ENCODE peak calls at places on chromosome 4, in four cellular contexts. Q is T-helper 1 cell; M is hippocampal formation; O is activated T-cell treated with anti-CD3 and anti-CD28 coated beads, Interleukin-2, amount 50 U/mL, for 24 hours. R is an unnamed sample.

GRCh38 chr4:142497606-142498005 is 348.5 kb downstream of the INPP4B start:
- DNase-seq in Q (no peak), M (no peak), O (no peak), R (no peak)

GRCh38 chr4:74934016-74934821 is 1.3 kb downstream of the PARM1 start:
- DNase-seq in M (peak), Q (no peak), O (no peak), R (peak)

GRCh38 chr4:107734120-107734519 is 14.1 kb upstream of the PAPSS1 start:
- DNase-seq in O (no peak), M (no peak), Q (no peak), R (no peak)

GRCh38 chr4:69749771-69750170 is 10.6 kb downstream of the SULT1B1 start:
- DNase-seq in M (no peak), O (no peak), Q (no peak), R (no peak)

GRCh38 chr4:119130365-119131065 is 5.1 kb upstream of the MYOZ2 start:
- DNase-seq in O (no peak), M (no peak), Q (no peak), R (no peak)

GRCh38 chr4:41935652-41936021 is 408 bp downstream of the TMEM33 start:
- DNase-seq in O (no peak), M (no peak), Q (no peak), R (no peak)

GRCh38 chr4:132540797-132541196 is 608.3 kb upstream of the PCDH10 start:
- DNase-seq in Q (no peak), O (no peak), M (no peak), R (no peak)

GRCh38 chr4:77104405-77105292 is 28.9 kb upstream of the CCNI start:
- DNase-seq in Q (no peak), M (no peak), O (no peak), R (peak)

GRCh38 chr4:95379633-95380032 is 169.1 kb downstream of the UNC5C start:
- DNase-seq in Q (no peak), O (no peak), M (no peak), R (no peak)

GRCh38 chr4:76615999-76616398 is 181.0 kb downstream of the SHROOM3 start:
- DNase-seq in Q (no peak), O (no peak), M (no peak), R (no peak)

GRCh38 chr4:122364700-122365404 is 14.0 kb upstream of the ADAD1 start:
- DNase-seq in O (no peak), M (no peak), Q (peak), R (no peak)

R was measured in putamen.